ENCODE peak calls at places on chromosomes 3 and 15, in ten cellular contexts. C, P, Q, S, J, H, E, V, U and M are unnamed samples.
A peak's percentile ranks its signal among the peaks of the same experiment; 100 is the strongest.

GRCh38 chr15:80523746-80524145 is 119.6 kb downstream of the ARNT2 start:
- DNase-seq in H (no peak), Q (no peak), J (no peak), C (no peak), V (no peak), P (no peak), E (no peak), U (no peak), S (no peak), M (no peak)

GRCh38 chr15:48190932-48191573 is 412 bp upstream of the CTXN2 start:
- DNase-seq in P (peak; percentile 53), E (no peak), C (peak; percentile 91), Q (peak; percentile 76), J (no peak), H (peak; percentile 86), U (peak; percentile 96), S (peak; percentile 45), V (peak; percentile 44), M (peak; percentile 56)

GRCh38 chr3:1232276-1232675 is 139.5 kb downstream of the CNTN6 start:
- DNase-seq in Q (no peak), P (no peak), U (no peak), C (no peak), E (no peak), V (no peak), S (no peak), J (no peak), H (no peak), M (no peak)

GRCh38 chr3:150376001-150376848 is 31.9 kb upstream of the TSC22D2 start:
- DNase-seq in Q (peak; percentile 80), S (peak; percentile 18), V (no peak), P (no peak), J (no peak), C (no peak), E (no peak), H (peak; percentile 86), U (no peak), M (peak; percentile 54)

GRCh38 chr15:69089258-69089657 is 71.2 kb upstream of the GLCE start:
- DNase-seq in V (no peak), Q (no peak), P (no peak), E (no peak), H (no peak), C (no peak), J (no peak), U (no peak), S (no peak), M (no peak)

GRCh38 chr3:37402351-37402750 is 228.0 kb upstream of the LRRFIP2 start:
- DNase-seq in C (no peak), V (no peak), Q (peak; percentile 48), J (no peak), U (no peak), H (peak; percentile 17), P (no peak), E (no peak), S (no peak), M (no peak)

GRCh38 chr15:73116164-73116563 is 63.9 kb downstream of the NEO1 start:
- DNase-seq in E (no peak), J (no peak), C (no peak), H (no peak), S (no peak), V (no peak), U (no peak), Q (no peak), P (no peak), M (no peak)

GRCh38 chr3:12154151-12154550 is 4.6 kb downstream of the TIMP4 start:
- DNase-seq in C (no peak), Q (peak; percentile 47), P (no peak), J (no peak), H (peak; percentile 47), E (no peak), U (no peak), V (no peak), S (no peak), M (no peak)

GRCh38 chr3:61561374-61562041 is at the start of gene PTPRG:
- DNase-seq in J (no peak), Q (peak; percentile 97), E (peak; percentile 71), U (peak; percentile 96), P (peak; percentile 93), H (peak; percentile 97), S (peak; percentile 38), C (peak; percentile 86), V (no peak), M (peak; percentile 87)

GRCh38 chr15:93026359-93026758 is 62.7 kb downstream of the RGMA start:
- DNase-seq in S (no peak), H (peak; percentile 6), U (no peak), P (no peak), C (no peak), V (no peak), J (no peak), Q (no peak), E (no peak), M (no peak)

GRCh38 chr3:61903931-61904657 is 342.7 kb downstream of the PTPRG start:
- DNase-seq in H (peak; percentile 59), V (no peak), U (peak; percentile 69), Q (peak; percentile 48), P (no peak), J (no peak), S (peak; percentile 1), C (no peak), E (no peak), M (no peak)

GRCh38 chr3:194275231-194275671 is 75.9 kb downstream of the CPN2 start:
- DNase-seq in P (peak; percentile 26), U (peak; percentile 63), J (no peak), S (peak; percentile 23), E (peak; percentile 25), C (no peak), V (no peak), Q (no peak), H (no peak), M (no peak)

GRCh38 chr3:18225709-18226108 is 199.4 kb downstream of the SATB1 start:
- DNase-seq in C (no peak), J (no peak), S (no peak), P (no peak), Q (no peak), U (no peak), E (no peak), V (no peak), H (no peak), M (no peak)

GRCh38 chr15:38374477-38374876 is 79.5 kb upstream of the FAM98B start:
- DNase-seq in V (no peak), H (no peak), S (no peak), P (no peak), C (no peak), Q (no peak), U (no peak), E (no peak), J (no peak), M (no peak)

GRCh38 chr3:9552252-9552999 is 1.2 kb downstream of the LHFPL4 start:
- DNase-seq in P (peak; percentile 13), C (peak; percentile 77), H (peak; percentile 77), J (no peak), Q (peak; percentile 61), U (peak; percentile 92), S (peak; percentile 32), E (no peak), V (peak; percentile 39), M (no peak)

GRCh38 chr15:62895139-62895866 is 147.2 kb upstream of the TPM1 start:
- DNase-seq in H (peak; percentile 62), U (peak; percentile 52), V (no peak), J (no peak), C (peak; percentile 46), S (no peak), Q (peak; percentile 67), P (no peak), E (no peak), M (no peak)

GRCh38 chr15:40471105-40471777 is 457 bp downstream of the CHST14 start:
- DNase-seq in E (no peak), H (peak; percentile 30), J (peak; percentile 6), U (peak; percentile 83), P (peak; percentile 30), C (peak; percentile 41), S (peak; percentile 85), Q (peak; percentile 22), V (peak; percentile 24), M (peak; percentile 37)

GRCh38 chr3:78974181-78974770 is 793.5 kb downstream of the ROBO1 start:
- DNase-seq in C (no peak), V (no peak), E (no peak), Q (no peak), U (no peak), J (no peak), P (no peak), H (no peak), S (no peak), M (no peak)

GRCh38 chr15:40582726-40583246 is 11.3 kb upstream of the KNL1 start:
- DNase-seq in P (no peak), U (no peak), J (peak; percentile 3), S (peak; percentile 88), Q (peak; percentile 38), C (no peak), E (peak; percentile 70), H (peak; percentile 34), V (no peak), M (peak; percentile 93)

GRCh38 chr15:73786518-73786917 is 33.4 kb upstream of the INSYN1 start:
- DNase-seq in P (peak; percentile 65), E (no peak), V (no peak), C (no peak), Q (no peak), U (no peak), J (no peak), S (no peak), H (no peak), M (no peak)

GRCh38 chr3:122099255-122099654 is 44.1 kb downstream of the CD86 start:
- DNase-seq in P (no peak), S (no peak), V (no peak), J (no peak), U (no peak), Q (no peak), C (no peak), H (no peak), E (no peak), M (peak; percentile 8)

GRCh38 chr15:40873625-40874561 is at the start of gene RHOV:
- DNase-seq in Q (peak; percentile 46), V (peak; percentile 59), E (peak; percentile 33), J (peak; percentile 27), S (peak; percentile 79), H (peak; percentile 71), P (peak; percentile 21), U (peak; percentile 95), C (peak; percentile 61), M (peak; percentile 67)

GRCh38 chr3:118817748-118818165 is 216.9 kb downstream of the IGSF11 start:
- DNase-seq in V (peak; percentile 19), Q (peak; percentile 65), C (peak; percentile 47), U (peak; percentile 80), E (peak; percentile 52), J (no peak), P (no peak), S (peak; percentile 63), H (peak; percentile 54), M (peak; percentile 79)

GRCh38 chr15:75620043-75620775 is 5.3 kb downstream of the SNUPN start:
- DNase-seq in S (peak; percentile 62), Q (peak; percentile 94), V (no peak), C (no peak), J (no peak), H (peak; percentile 67), U (no peak), E (no peak), P (peak; percentile 38), M (no peak)

GRCh38 chr3:131223373-131224289 is 157.9 kb upstream of the NUDT16 start:
- DNase-seq in V (no peak), Q (peak; percentile 54), C (no peak), E (no peak), J (no peak), P (no peak), S (peak; percentile 63), U (no peak), H (no peak), M (no peak)

GRCh38 chr3:178735032-178735674 is 198.9 kb downstream of the KCNMB2 start:
- DNase-seq in V (no peak), Q (no peak), E (no peak), C (no peak), J (no peak), S (no peak), P (no peak), H (no peak), U (no peak), M (no peak)

GRCh38 chr15:66007663-66008262 is 138.5 kb downstream of the RAB11A start:
- DNase-seq in E (no peak), Q (no peak), P (no peak), S (peak; percentile 22), C (no peak), V (no peak), H (no peak), J (no peak), U (no peak), M (peak; percentile 26)

GRCh38 chr3:80190051-80190450 is 422.3 kb upstream of the ROBO1 start:
- DNase-seq in C (no peak), J (no peak), U (peak; percentile 56), Q (peak; percentile 91), H (peak; percentile 0), V (no peak), P (no peak), S (no peak), E (peak; percentile 33), M (peak; percentile 14)